ENCODE peak calls at places on chromosomes 6 and 20, in eight cellular contexts. P is OCI-LY7, E is GM23248, S is IMR-90, C is astrocyte, T is PC-3, U is neural progenitor cell, Q is K562. M is an unnamed sample.

GRCh38 chr20:40930561-40930960 is 98.1 kb upstream of the TOP1 start:
- DNase-seq in U (no peak), E (no peak), T (no peak), S (peak), P (peak), Q (no peak), C (peak), M (no peak)

GRCh38 chr6:34911822-34912221 is 22.8 kb downstream of the ANKS1A start:
- DNase-seq in C (no peak), S (no peak), T (no peak), U (no peak), P (no peak), Q (no peak), E (no peak), M (no peak)

GRCh38 chr20:41137412-41138216 is at the start of gene PLCG1:
- DNase-seq in P (peak), E (peak), T (peak), C (peak), Q (peak), U (peak), S (peak), M (peak)

GRCh38 chr6:135880066-135880972 is 28.8 kb downstream of the PDE7B start:
- DNase-seq in E (peak), Q (no peak), T (peak), C (peak), S (peak), P (peak), U (no peak), M (no peak)

GRCh38 chr6:113654396-113654795 is 202.7 kb upstream of the MARCKS start:
- DNase-seq in C (peak), E (peak), Q (no peak), S (peak), P (no peak), U (no peak), T (peak), M (no peak)

GRCh38 chr6:47358440-47359225 is 48.9 kb upstream of the TNFRSF21 start:
- DNase-seq in P (peak), U (no peak), S (no peak), Q (no peak), T (no peak), C (no peak), E (no peak), M (no peak)

GRCh38 chr20:17733781-17734304 is 34.1 kb downstream of the BANF2 start:
- DNase-seq in C (no peak), T (no peak), P (no peak), S (no peak), U (no peak), E (no peak), Q (no peak), M (no peak)

GRCh38 chr20:56826971-56827645 is 198.0 kb downstream of the TFAP2C start:
- DNase-seq in Q (no peak), C (no peak), S (no peak), E (peak), T (peak), U (no peak), P (no peak), M (peak)

GRCh38 chr6:139027620-139028182 is 844 bp upstream of the ABRACL start:
- DNase-seq in S (peak), C (peak), U (peak), E (peak), P (no peak), T (no peak), Q (no peak), M (peak)

GRCh38 chr6:159577564-159577963 is 115.5 kb downstream of the SOD2 start:
- DNase-seq in Q (no peak), U (no peak), T (peak), E (no peak), S (peak), P (no peak), C (peak), M (no peak)

GRCh38 chr6:40349092-40349491 is 238.1 kb downstream of the LRFN2 start:
- DNase-seq in S (no peak), Q (no peak), U (no peak), T (no peak), E (no peak), C (peak), P (no peak), M (no peak)

GRCh38 chr20:17654649-17655285 is 27.3 kb downstream of the RRBP1 start:
- DNase-seq in E (peak), U (peak), T (peak), S (peak), C (no peak), Q (peak), P (no peak), M (peak)

GRCh38 chr6:30348957-30349356 is 4.0 kb downstream of the RPP21 start:
- DNase-seq in P (no peak), Q (no peak), U (no peak), T (no peak), S (no peak), E (no peak), C (no peak), M (no peak)

GRCh38 chr6:127177030-127177928 is 58.8 kb downstream of the RSPO3 start:
- DNase-seq in C (peak), S (peak), U (no peak), P (no peak), T (no peak), Q (no peak), E (peak), M (no peak)

GRCh38 chr6:36099872-36100483 is 30.3 kb upstream of the MAPK13 start:
- DNase-seq in C (no peak), P (no peak), T (no peak), Q (peak), S (no peak), U (no peak), E (no peak), M (no peak)

GRCh38 chr20:7859371-7859802 is 80.9 kb downstream of the HAO1 start:
- DNase-seq in Q (no peak), S (peak), T (peak), U (peak), E (peak), P (peak), C (peak), M (peak)

GRCh38 chr6:1286972-1287600 is 24.8 kb upstream of the FOXQ1 start:
- DNase-seq in C (peak), U (no peak), P (no peak), Q (no peak), T (peak), E (peak), S (peak), M (peak)

GRCh38 chr6:46419576-46420002 is 71.7 kb downstream of the RCAN2 start:
- DNase-seq in T (peak), E (peak), U (peak), C (peak), P (peak), Q (peak), S (peak), M (peak)

GRCh38 chr6:71481021-71481420 is 192.4 kb downstream of the OGFRL1 start:
- DNase-seq in P (no peak), C (no peak), Q (no peak), E (peak), U (no peak), S (no peak), T (no peak), M (no peak)

GRCh38 chr6:56222509-56222908 is 24.9 kb downstream of the COL21A1 start:
- DNase-seq in C (peak), E (peak), S (no peak), P (no peak), Q (no peak), U (no peak), T (peak), M (no peak)

GRCh38 chr6:15618685-15619084 is 44.1 kb downstream of the DTNBP1 start:
- DNase-seq in C (no peak), E (no peak), Q (no peak), U (no peak), P (no peak), T (no peak), S (no peak), M (no peak)

GRCh38 chr20:18856873-18857272 is 43.3 kb downstream of the SCP2D1 start:
- DNase-seq in P (no peak), C (no peak), U (peak), T (no peak), E (no peak), S (no peak), Q (no peak), M (no peak)

GRCh38 chr6:35428421-35429149 is 23.6 kb upstream of the FANCE start:
- DNase-seq in E (peak), T (peak), S (peak), P (no peak), C (no peak), Q (no peak), U (no peak), M (peak)

GRCh38 chr20:2626853-2627541 is 25.4 kb upstream of the NOP56 start:
- DNase-seq in E (peak), Q (no peak), C (peak), P (no peak), T (peak), S (peak), U (no peak), M (no peak)

GRCh38 chr6:149268146-149268545 is 49.4 kb upstream of the TAB2 start:
- DNase-seq in T (no peak), P (no peak), C (no peak), Q (no peak), E (no peak), U (no peak), S (no peak), M (no peak)

DNA sequence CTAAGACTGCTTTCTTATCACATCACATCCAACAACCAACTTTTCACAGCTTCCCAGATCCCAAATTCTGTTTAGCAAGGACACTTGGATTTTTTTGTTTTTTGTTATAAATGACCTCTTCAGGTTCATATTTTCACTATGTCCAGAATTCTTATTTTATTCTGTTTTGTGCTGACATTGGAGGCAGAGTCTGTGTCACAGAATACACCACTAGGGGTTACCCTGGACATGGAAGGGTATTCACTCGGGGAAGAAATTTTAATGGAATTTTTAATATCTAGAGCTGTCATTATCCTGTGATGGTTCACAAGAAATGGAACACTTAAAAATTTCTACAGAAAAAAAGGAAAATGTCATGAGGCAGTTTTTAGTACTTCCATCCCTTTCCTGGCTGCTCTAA is 12.0 kb upstream of the SLC2A12 start:
- DNase-seq in U (no peak), E (no peak), Q (peak), T (no peak), C (no peak), S (no peak), P (no peak), M (no peak)
- H2AFZ ChIP-seq in U (peak), E (no peak), Q (no peak), T (peak), C (no peak), S (no peak), P (no peak), M (no peak)

DNA sequence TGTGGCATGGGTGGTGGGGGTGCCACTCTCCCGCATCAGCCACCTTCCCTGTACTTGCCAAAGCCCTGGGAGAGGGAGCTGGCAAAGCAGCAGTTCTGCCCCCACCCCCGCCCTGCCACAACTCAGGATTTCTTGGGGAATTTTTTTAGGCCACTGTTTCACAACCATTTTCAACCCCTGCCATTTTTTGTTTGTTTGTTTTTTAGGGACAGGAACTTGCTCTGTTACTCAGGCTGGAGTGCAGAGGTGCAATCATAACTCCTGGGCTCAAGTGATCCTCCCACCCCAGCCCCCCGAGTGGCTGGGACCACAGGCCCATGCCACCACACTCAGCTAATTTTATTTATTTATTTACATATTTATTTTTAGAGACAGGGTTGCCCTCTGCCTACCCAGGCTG is 22.4 kb upstream of the TM9SF4 start:
- DNase-seq in Q (no peak), E (no peak), P (no peak), C (no peak), S (no peak), U (no peak), T (no peak), M (no peak)
- H2AFZ ChIP-seq in Q (no peak), E (no peak), P (no peak), C (no peak), S (no peak), U (no peak), T (no peak), M (no peak)

DNA sequence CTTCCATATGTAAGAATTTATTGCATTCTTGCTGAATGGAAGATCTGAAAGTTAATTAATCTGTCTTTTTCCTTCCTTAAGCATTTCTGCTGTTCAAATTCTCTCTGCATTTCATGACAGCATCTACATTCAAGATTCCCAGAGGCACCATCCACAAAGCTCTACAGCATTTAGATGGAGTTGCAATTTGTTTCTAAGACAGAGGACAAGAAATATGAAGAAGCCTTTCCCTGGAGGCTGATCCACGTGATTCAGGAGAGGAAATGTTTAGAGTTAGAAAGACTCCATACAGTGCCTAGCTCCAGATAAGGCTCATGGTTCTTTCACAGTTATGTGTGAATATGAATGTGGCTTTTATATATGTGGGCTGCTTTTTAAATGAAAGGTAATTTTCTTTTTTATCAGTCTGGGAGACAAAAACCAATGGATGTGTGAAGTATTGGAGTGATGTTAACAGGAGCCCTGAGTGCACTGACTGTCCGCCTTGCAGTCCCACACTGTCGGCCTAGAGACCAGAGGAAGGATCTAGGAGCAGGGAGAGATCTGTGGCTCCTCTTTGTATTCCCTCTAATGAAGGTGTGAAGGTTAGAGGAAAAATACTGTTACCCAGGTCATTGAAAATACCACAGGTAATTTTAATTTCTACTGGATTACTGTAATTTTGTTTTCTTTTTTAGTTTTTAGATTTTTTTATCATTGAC is 686.6 kb upstream of the GJE1 start:
- DNase-seq in P (no peak), S (no peak), U (peak), C (no peak), T (no peak), Q (no peak), E (no peak), M (no peak)
- H2AFZ ChIP-seq in P (no peak), S (no peak), U (peak), C (no peak), T (peak), Q (no peak), E (no peak), M (no peak)

DNA sequence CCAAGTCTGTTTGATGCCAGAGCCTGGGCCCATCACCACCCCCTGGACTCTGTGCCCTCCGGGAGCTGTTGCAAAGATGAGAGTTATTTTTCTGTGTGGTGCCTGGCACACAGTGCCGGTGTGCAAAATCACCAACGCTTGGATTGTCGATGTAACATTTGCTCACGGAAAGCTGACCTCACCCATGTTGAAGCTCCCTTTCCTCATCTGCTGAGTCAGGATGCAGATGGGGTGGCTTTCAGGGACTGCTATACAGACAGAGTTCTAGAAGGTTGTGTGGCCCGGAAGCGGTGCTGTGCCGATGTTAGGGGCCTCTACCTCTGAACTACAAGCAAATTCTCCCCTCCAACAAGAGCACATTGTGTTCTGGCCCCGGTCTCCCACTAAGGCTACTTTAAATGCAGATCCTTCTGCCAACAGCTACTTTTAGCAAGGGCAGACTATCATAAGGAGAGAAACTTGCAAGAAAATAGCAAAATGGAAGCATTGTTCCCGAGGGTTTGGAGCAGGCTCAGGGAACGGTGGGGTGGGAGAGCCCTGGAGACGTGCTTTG is 34.0 kb downstream of the EYA2 start:
- DNase-seq in S (peak), C (no peak), Q (no peak), U (peak), E (peak), T (no peak), P (no peak), M (no peak)
- H2AFZ ChIP-seq in S (peak), C (peak), Q (no peak), U (peak), E (peak), T (no peak), P (no peak), M (no peak)

DNA sequence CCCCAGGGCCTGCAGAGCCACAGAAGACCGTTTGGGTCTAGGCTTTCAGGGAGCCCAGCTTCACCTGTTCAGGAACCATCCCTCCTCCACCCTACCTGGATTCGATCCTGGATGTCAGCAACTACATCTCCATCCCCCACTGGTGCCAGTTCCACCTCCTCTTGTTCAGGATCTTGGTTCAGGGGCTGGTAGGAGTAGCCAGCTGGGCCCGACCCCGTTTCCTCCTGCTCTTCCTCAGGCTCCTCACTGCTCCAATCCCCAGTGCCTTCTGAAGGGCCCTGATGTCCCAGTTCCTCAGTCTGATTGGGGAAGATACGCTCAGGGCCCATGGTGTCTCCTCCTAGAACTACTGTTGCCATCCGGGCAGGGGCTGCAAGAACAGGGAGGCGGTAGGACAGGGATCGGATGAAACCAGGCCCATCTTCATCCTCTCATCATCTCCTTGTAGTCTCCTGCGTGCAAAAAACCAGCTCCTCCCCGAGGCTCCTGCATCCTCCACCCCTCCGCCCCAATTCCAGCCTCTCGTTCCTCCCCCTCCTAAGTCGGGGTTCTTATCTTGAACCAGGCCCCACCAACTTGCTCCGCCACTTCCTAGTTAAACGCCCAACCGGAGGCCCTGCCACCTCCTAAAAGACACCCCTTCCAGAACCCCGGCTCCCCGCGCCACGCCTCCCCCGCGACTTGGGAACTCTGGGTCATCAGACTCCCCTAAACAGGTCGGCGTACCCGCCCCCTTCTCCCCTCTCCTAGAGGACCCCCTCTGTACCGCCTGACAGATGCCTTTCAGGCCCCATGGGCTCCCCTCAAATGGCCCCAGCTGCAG is 515 bp downstream of the MEA1 start:
- DNase-seq in E (peak), C (no peak), P (peak), S (peak), U (no peak), T (no peak), Q (no peak), M (no peak)
- H2AFZ ChIP-seq in E (peak), C (peak), P (peak), S (peak), U (peak), T (peak), Q (peak), M (peak)

DNA sequence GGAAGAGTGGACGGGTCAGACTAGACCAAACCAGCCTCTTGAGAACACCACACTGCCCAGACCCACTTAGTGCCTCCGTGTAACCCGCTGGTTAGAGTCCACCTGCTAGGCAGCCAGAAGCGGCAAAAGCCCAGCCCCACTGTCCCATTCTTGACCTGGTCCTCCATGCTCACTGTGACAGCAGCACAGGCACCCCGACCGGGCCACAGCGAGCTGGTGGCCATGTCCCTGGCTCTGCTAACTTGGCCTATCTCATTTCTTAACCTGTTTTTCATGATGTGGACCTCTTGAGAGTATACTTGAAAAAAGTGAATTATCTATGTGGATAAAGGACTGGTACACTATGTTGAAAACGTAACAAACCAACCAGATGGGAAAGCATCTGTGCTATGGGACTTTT is 44.9 kb upstream of the TMEM181 start:
- DNase-seq in T (no peak), P (no peak), E (no peak), C (no peak), U (no peak), Q (no peak), S (no peak), M (no peak)
- H2AFZ ChIP-seq in T (no peak), P (no peak), E (no peak), C (no peak), U (no peak), Q (no peak), S (no peak), M (no peak)

GRCh38 chr6:131755597-131755996 is 44.8 kb upstream of the CTAGE9 start:
- DNase-seq in E (peak), Q (no peak), C (peak), T (peak), S (peak), U (no peak), P (no peak), M (no peak)
- H2AFZ ChIP-seq in E (no peak), Q (no peak), C (no peak), T (no peak), S (no peak), U (no peak), P (no peak), M (no peak)

DNA sequence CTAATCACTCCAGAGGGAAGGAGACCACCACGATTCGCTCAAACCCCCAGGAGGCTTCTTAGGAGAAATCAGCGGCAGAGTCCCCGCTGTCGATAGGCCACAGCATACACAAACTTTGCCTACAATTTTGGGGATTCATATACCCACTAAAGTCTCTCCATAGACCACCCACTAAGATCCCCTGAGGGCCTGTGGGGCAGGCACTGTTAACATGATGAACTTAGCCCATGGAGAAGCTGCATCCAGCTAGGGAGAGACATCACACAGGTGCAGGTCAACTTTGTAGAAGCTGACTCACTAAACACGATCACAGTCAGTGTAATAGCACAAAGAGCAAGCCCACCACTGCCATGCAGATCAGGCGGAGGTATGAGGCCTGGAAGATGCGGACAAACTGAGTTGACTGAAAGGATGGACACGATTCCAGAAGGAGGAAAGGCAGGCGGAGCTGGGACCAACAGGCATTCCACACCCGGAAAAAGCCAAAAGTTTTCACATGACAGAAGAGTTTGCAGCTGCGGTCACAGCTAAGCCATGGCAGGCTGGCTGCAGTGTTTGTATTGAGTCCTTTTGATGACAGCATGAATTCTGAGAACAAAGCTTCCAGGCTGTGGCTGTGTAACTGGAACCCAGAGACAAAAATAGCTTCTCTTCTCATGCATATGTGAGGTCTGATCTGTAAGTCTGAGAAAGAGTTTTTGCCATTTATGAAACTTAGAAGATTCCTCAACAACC is 75.7 kb upstream of the QKI start:
- DNase-seq in Q (no peak), C (peak), P (no peak), U (peak), S (peak), E (peak), T (no peak), M (no peak)
- H2AFZ ChIP-seq in Q (peak), C (peak), P (no peak), U (peak), S (peak), E (peak), T (no peak), M (no peak)